ENCODE peak calls at places on chromosomes 1 and 21, in eight cellular contexts. A is uterus; D is iPS-NIHi11; U is kidney glomerular epithelial cell; S is IMR-90; H is activated T-cell treated with anti-CD3 and anti-CD28 coated beads for 1 hour; R is activated T-helper 9 cell treated with anti-CD3 and anti-CD28 coated beads, Interleukin-2, amount 50 U/mL, for 16 hours; N is head of caudate nucleus. F is an unnamed sample.

GRCh38 chr1:25026757-25027450 is 96.8 kb upstream of the RUNX3 start:
- DNase-seq in U (no peak), R (no peak), D (peak; percentile 60), A (no peak), H (no peak), S (peak; percentile 7), N (no peak), F (peak; percentile 62)

GRCh38 chr1:151680812-151681211 is 35.8 kb downstream of the CELF3 start:
- DNase-seq in S (peak; percentile 89), H (no peak), N (no peak), R (no peak), U (peak; percentile 85), D (no peak), A (no peak), F (peak; percentile 92)

GRCh38 chr1:16447641-16448040 is 7.1 kb downstream of the NECAP2 start:
- DNase-seq in D (no peak), U (no peak), H (no peak), N (no peak), A (no peak), S (no peak), R (no peak), F (no peak)

GRCh38 chr1:230894664-230895063 is 26.3 kb upstream of the C1orf198 start:
- DNase-seq in S (no peak), U (no peak), H (no peak), D (no peak), R (no peak), A (no peak), N (no peak), F (no peak)

GRCh38 chr1:6083801-6084467 is 38.2 kb downstream of the KCNAB2 start:
- DNase-seq in A (no peak), D (no peak), H (no peak), R (no peak), N (peak; percentile 75), U (no peak), S (peak; percentile 20), F (no peak)

GRCh38 chr1:207872655-207873054 is 38.3 kb downstream of the CD34 start:
- DNase-seq in U (no peak), S (no peak), A (no peak), H (no peak), R (no peak), N (no peak), D (no peak), F (no peak)

GRCh38 chr1:184065559-184065958 is 14.0 kb downstream of the TSEN15 start:
- DNase-seq in D (no peak), R (no peak), H (no peak), U (no peak), N (no peak), A (no peak), S (no peak), F (no peak)

GRCh38 chr1:15799928-15800835 is 7.3 kb downstream of the UQCRHL start:
- DNase-seq in H (no peak), S (peak; percentile 31), R (no peak), D (peak; percentile 71), N (no peak), U (peak; percentile 92), A (peak; percentile 46), F (peak; percentile 40)

GRCh38 chr1:68384321-68384813 is 65.4 kb downstream of the RPE65 start:
- DNase-seq in A (peak; percentile 31), H (no peak), D (peak; percentile 33), U (peak; percentile 99), S (peak; percentile 100), R (no peak), N (peak; percentile 78), F (peak; percentile 99)

GRCh38 chr1:68329096-68329835 is 96.9 kb upstream of the WLS start:
- DNase-seq in S (no peak), N (no peak), H (no peak), D (no peak), U (no peak), A (no peak), R (no peak), F (no peak)

GRCh38 chr21:31218830-31219608 is 125.0 kb downstream of the TIAM1 start:
- DNase-seq in N (peak; percentile 59), U (no peak), D (peak; percentile 41), H (no peak), R (no peak), A (peak; percentile 18), S (peak; percentile 29), F (peak; percentile 28)

GRCh38 chr1:90763506-90763905 is 46.4 kb upstream of the BARHL2 start:
- DNase-seq in N (no peak), A (no peak), H (no peak), R (no peak), U (no peak), D (no peak), S (no peak), F (no peak)

GRCh38 chr1:85059563-85059962 is 11.3 kb upstream of the MCOLN3 start:
- DNase-seq in D (no peak), U (no peak), H (no peak), A (no peak), N (no peak), S (no peak), R (no peak), F (no peak)

GRCh38 chr1:34370748-34371147 is 194.0 kb downstream of the C1orf94 start:
- DNase-seq in R (no peak), N (no peak), D (no peak), U (no peak), S (no peak), H (no peak), A (no peak), F (no peak)

GRCh38 chr1:220347654-220348175 is 75.5 kb upstream of the RAB3GAP2 start:
- DNase-seq in A (no peak), S (no peak), D (no peak), R (no peak), H (no peak), U (no peak), N (no peak), F (no peak)